ENCODE peak calls at places on chromosomes 6 and 20, in eight cellular contexts. F, Q, R, J, N, E, M and U are unnamed samples.

GRCh38 chr6:31769684-31770371 is 7.3 kb downstream of the VWA7 start:
- DNase-seq in F (peak; percentile 57), Q (peak; percentile 64), R (peak; percentile 65), J (peak; percentile 88), N (peak; percentile 52), E (peak; percentile 84), M (peak; percentile 76), U (peak; percentile 63)

GRCh38 chr6:25369450-25370086 is 90.4 kb downstream of the CARMIL1 start:
- DNase-seq in F (peak; percentile 91), Q (no peak), R (no peak), J (peak; percentile 4), N (no peak), E (peak; percentile 18), M (no peak), U (no peak)

GRCh38 chr6:5439749-5440148 is 178.4 kb downstream of the FARS2 start:
- DNase-seq in F (peak; percentile 20), Q (no peak), R (no peak), J (no peak), N (no peak), E (no peak), M (no peak), U (no peak)

GRCh38 chr6:122621638-122622037 is 11.4 kb downstream of the PKIB start:
- DNase-seq in F (peak; percentile 1), Q (no peak), R (no peak), J (no peak), N (no peak), E (no peak), M (no peak), U (no peak)

GRCh38 chr6:16361861-16362260 is 123.5 kb downstream of the GMPR start:
- DNase-seq in F (no peak), Q (no peak), R (no peak), J (no peak), N (no peak), E (no peak), M (no peak), U (no peak)

GRCh38 chr20:18030020-18030419 is 27.7 kb downstream of the OVOL2 start:
- DNase-seq in F (no peak), Q (no peak), R (no peak), J (no peak), N (no peak), E (no peak), M (no peak), U (no peak)

GRCh38 chr20:62151225-62151624 is 7.7 kb downstream of the SS18L1 start:
- DNase-seq in F (no peak), Q (no peak), R (no peak), J (no peak), N (no peak), E (no peak), M (no peak), U (no peak)

GRCh38 chr20:17024513-17025105 is 202.2 kb upstream of the PCSK2 start:
- DNase-seq in F (no peak), Q (no peak), R (peak; percentile 46), J (no peak), N (no peak), E (no peak), M (no peak), U (peak; percentile 22)

GRCh38 chr6:145829102-145829501 is 14.5 kb upstream of the FBXO30 start:
- DNase-seq in F (no peak), Q (no peak), R (no peak), J (no peak), N (no peak), E (no peak), M (no peak), U (no peak)

GRCh38 chr6:21958428-21958827 is 338.4 kb downstream of the PRL start:
- DNase-seq in F (no peak), Q (no peak), R (no peak), J (no peak), N (no peak), E (no peak), M (no peak), U (no peak)

GRCh38 chr6:90915224-90915915 is 328.5 kb upstream of the MAP3K7 start:
- DNase-seq in F (no peak), Q (no peak), R (no peak), J (no peak), N (no peak), E (no peak), M (no peak), U (no peak)

GRCh38 chr20:45873409-45874116 is 7.5 kb upstream of the ZSWIM1 start:
- DNase-seq in F (no peak), Q (no peak), R (no peak), J (no peak), N (no peak), E (no peak), M (no peak), U (peak; percentile 63)

GRCh38 chr6:3267162-3267561 is 8.4 kb downstream of the PSMG4 start:
- DNase-seq in F (no peak), Q (no peak), R (no peak), J (no peak), N (no peak), E (no peak), M (no peak), U (no peak)

GRCh38 chr6:21263531-21264287 is 329.8 kb upstream of the SOX4 start:
- DNase-seq in F (peak; percentile 88), Q (no peak), R (peak; percentile 64), J (no peak), N (no peak), E (no peak), M (no peak), U (peak; percentile 87)

GRCh38 chr6:14841901-14842421 is 403.9 kb upstream of the JARID2 start:
- DNase-seq in F (no peak), Q (no peak), R (peak; percentile 93), J (no peak), N (no peak), E (no peak), M (no peak), U (peak; percentile 68)

GRCh38 chr6:66189915-66190314 is 482.9 kb upstream of the EYS start:
- DNase-seq in F (no peak), Q (no peak), R (no peak), J (no peak), N (no peak), E (no peak), M (no peak), U (no peak)

GRCh38 chr6:8803181-8803760 is 367.9 kb upstream of the SLC35B3 start:
- DNase-seq in F (no peak), Q (no peak), R (no peak), J (no peak), N (no peak), E (no peak), M (no peak), U (no peak)

GRCh38 chr6:44179072-44179536 is 20.5 kb downstream of the CAPN11 start:
- DNase-seq in F (no peak), Q (no peak), R (peak; percentile 26), J (no peak), N (no peak), E (no peak), M (no peak), U (peak; percentile 67)

GRCh38 chr6:44335631-44336030 is 6.8 kb upstream of the SPATS1 start:
- DNase-seq in F (no peak), Q (no peak), R (no peak), J (no peak), N (no peak), E (no peak), M (no peak), U (no peak)

GRCh38 chr6:112150363-112150762 is 63.0 kb downstream of the FAM229B start:
- DNase-seq in F (no peak), Q (no peak), R (peak; percentile 39), J (no peak), N (no peak), E (no peak), M (no peak), U (peak; percentile 53)

GRCh38 chr20:45111799-45112471 is 3.0 kb downstream of the WFDC5 start:
- DNase-seq in F (no peak), Q (no peak), R (no peak), J (peak; percentile 25), N (no peak), E (peak; percentile 24), M (no peak), U (peak; percentile 51)

GRCh38 chr6:167485186-167485978 is 160.5 kb downstream of the TTLL2 start:
- DNase-seq in F (no peak), Q (peak; percentile 39), R (no peak), J (peak; percentile 12), N (no peak), E (no peak), M (no peak), U (no peak)

GRCh38 chr6:42084889-42085288 is 34.6 kb downstream of the TAF8 start:
- DNase-seq in F (no peak), Q (no peak), R (no peak), J (no peak), N (no peak), E (no peak), M (no peak), U (peak; percentile 32)

GRCh38 chr6:15023448-15023847 is 222.4 kb upstream of the JARID2 start:
- DNase-seq in F (no peak), Q (no peak), R (no peak), J (no peak), N (no peak), E (peak; percentile 71), M (no peak), U (no peak)

GRCh38 chr20:38460040-38460623 is 12.5 kb upstream of the RALGAPB start:
- DNase-seq in F (peak; percentile 68), Q (no peak), R (peak; percentile 85), J (no peak), N (no peak), E (no peak), M (no peak), U (peak; percentile 95)